ENCODE peak calls at places on chromosomes 4 and X, in nine cellular contexts. C, H, X, L, Y, E, Q, M and N are unnamed samples.

GRCh38 chr4:14853186-14853946 is 148.9 kb upstream of the CPEB2 start:
- DNase-seq in C (peak; percentile 80), H (no peak), X (no peak), L (no peak), Y (no peak), E (peak; percentile 78), Q (no peak), M (peak; percentile 41), N (no peak)

GRCh38 chrX:109684136-109684535 is 48.9 kb downstream of the ACSL4 start:
- DNase-seq in C (peak; percentile 39), H (no peak), X (no peak), L (no peak), Y (no peak), E (peak; percentile 29), Q (no peak), M (no peak), N (no peak)

GRCh38 chr4:76748649-76749048 is 149.3 kb downstream of the SOWAHB start:
- DNase-seq in C (peak; percentile 48), H (no peak), X (peak; percentile 12), L (no peak), Y (no peak), E (peak; percentile 50), Q (peak; percentile 71), M (no peak), N (peak; percentile 51)

GRCh38 chrX:51456814-51457213 is 39.6 kb downstream of the NUDT11 start:
- DNase-seq in C (peak; percentile 6), H (no peak), X (peak; percentile 0), L (no peak), Y (no peak), E (peak; percentile 0), Q (peak; percentile 20), M (no peak), N (no peak)

GRCh38 chr4:1740021-1740545 is 18.8 kb downstream of the TACC3 start:
- DNase-seq in C (no peak), H (no peak), X (no peak), L (no peak), Y (no peak), E (no peak), Q (no peak), M (no peak), N (no peak)

GRCh38 chrX:50093627-50094026 is 107.2 kb downstream of the AKAP4 start:
- DNase-seq in C (no peak), H (no peak), X (peak; percentile 33), L (no peak), Y (no peak), E (no peak), Q (no peak), M (no peak), N (no peak)

GRCh38 chrX:111264397-111264796 is 5.9 kb downstream of the CAPN6 start:
- DNase-seq in C (no peak), H (no peak), X (no peak), L (no peak), Y (no peak), E (no peak), Q (no peak), M (no peak), N (no peak)

GRCh38 chrX:42073468-42073867 is 150.1 kb upstream of the CASK start:
- DNase-seq in C (no peak), H (no peak), X (peak; percentile 3), L (no peak), Y (no peak), E (no peak), Q (no peak), M (no peak), N (no peak)

GRCh38 chrX:8868906-8869305 is 67.7 kb upstream of the FAM9A start:
- DNase-seq in C (peak; percentile 50), H (no peak), X (no peak), L (no peak), Y (no peak), E (peak; percentile 52), Q (peak; percentile 5), M (no peak), N (peak; percentile 5)

GRCh38 chr4:156517956-156518355 is 453.6 kb downstream of the PDGFC start:
- DNase-seq in C (no peak), H (no peak), X (no peak), L (no peak), Y (no peak), E (no peak), Q (no peak), M (no peak), N (no peak)